ENCODE peak calls at places on chromosome 16, in nine cellular contexts. One of them, this sample, is unnamed.
A peak's percentile ranks its signal among the peaks of the same experiment; 100 is the strongest.

GRCh38 chr16:48617711-48618148 is 7.8 kb upstream of the N4BP1 start:
- DNase-seq in uterus: no peak
- DNase-seq in glutamatergic neuron: no peak
- DNase-seq in IMR-90: peak; percentile 63
- DNase-seq in heart right ventricle: peak; percentile 45
- DNase-seq in testis: peak; percentile 79
- DNase-seq in CD4-positive, alpha-beta T cell: no peak
- DNase-seq in mesothelial cell of epicardium: no peak
- DNase-seq in endothelial cell: no peak
- DNase-seq in this sample: no peak

GRCh38 chr16:28186752-28187151 is 25.0 kb downstream of the XPO6 start:
- DNase-seq in endothelial cell: no peak
- DNase-seq in testis: no peak
- DNase-seq in CD4-positive, alpha-beta T cell: no peak
- DNase-seq in heart right ventricle: no peak
- DNase-seq in glutamatergic neuron: no peak
- DNase-seq in mesothelial cell of epicardium: no peak
- DNase-seq in IMR-90: peak; percentile 63
- DNase-seq in uterus: no peak
- DNase-seq in this sample: no peak

GRCh38 chr16:50666658-50667496 is 14.2 kb downstream of the SNX20 start:
- DNase-seq in CD4-positive, alpha-beta T cell: peak; percentile 49
- DNase-seq in mesothelial cell of epicardium: no peak
- DNase-seq in heart right ventricle: no peak
- DNase-seq in glutamatergic neuron: no peak
- DNase-seq in IMR-90: no peak
- DNase-seq in endothelial cell: no peak
- DNase-seq in testis: no peak
- DNase-seq in uterus: no peak
- DNase-seq in this sample: peak; percentile 37

GRCh38 chr16:10466861-10467260 is 81.0 kb downstream of the ATF7IP2 start:
- DNase-seq in mesothelial cell of epicardium: no peak
- DNase-seq in glutamatergic neuron: no peak
- DNase-seq in heart right ventricle: no peak
- DNase-seq in testis: no peak
- DNase-seq in IMR-90: no peak
- DNase-seq in uterus: no peak
- DNase-seq in endothelial cell: no peak
- DNase-seq in CD4-positive, alpha-beta T cell: no peak
- DNase-seq in this sample: no peak

GRCh38 chr16:49474741-49475140 is 101.1 kb downstream of the C16orf78 start:
- DNase-seq in mesothelial cell of epicardium: no peak
- DNase-seq in heart right ventricle: no peak
- DNase-seq in testis: no peak
- DNase-seq in IMR-90: no peak
- DNase-seq in endothelial cell: no peak
- DNase-seq in glutamatergic neuron: peak; percentile 39
- DNase-seq in CD4-positive, alpha-beta T cell: no peak
- DNase-seq in uterus: no peak
- DNase-seq in this sample: peak; percentile 32

GRCh38 chr16:27759947-27760844 is 210.3 kb downstream of the KATNIP start:
- DNase-seq in testis: no peak
- DNase-seq in CD4-positive, alpha-beta T cell: no peak
- DNase-seq in mesothelial cell of epicardium: no peak
- DNase-seq in glutamatergic neuron: no peak
- DNase-seq in IMR-90: no peak
- DNase-seq in uterus: no peak
- DNase-seq in endothelial cell: no peak
- DNase-seq in heart right ventricle: no peak
- DNase-seq in this sample: no peak

GRCh38 chr16:29761882-29762281 is 16.1 kb upstream of the C16orf54 start:
- DNase-seq in testis: no peak
- DNase-seq in glutamatergic neuron: no peak
- DNase-seq in mesothelial cell of epicardium: no peak
- DNase-seq in uterus: no peak
- DNase-seq in heart right ventricle: no peak
- DNase-seq in endothelial cell: no peak
- DNase-seq in CD4-positive, alpha-beta T cell: no peak
- DNase-seq in IMR-90: no peak
- DNase-seq in this sample: no peak

GRCh38 chr16:27628216-27628945 is 78.4 kb downstream of the KATNIP start:
- DNase-seq in mesothelial cell of epicardium: no peak
- DNase-seq in IMR-90: no peak
- DNase-seq in endothelial cell: no peak
- DNase-seq in heart right ventricle: no peak
- DNase-seq in glutamatergic neuron: no peak
- DNase-seq in testis: peak; percentile 53
- DNase-seq in uterus: no peak
- DNase-seq in CD4-positive, alpha-beta T cell: no peak
- DNase-seq in this sample: no peak

GRCh38 chr16:78321611-78322010 is 222.2 kb downstream of the WWOX start:
- DNase-seq in testis: no peak
- DNase-seq in CD4-positive, alpha-beta T cell: no peak
- DNase-seq in mesothelial cell of epicardium: no peak
- DNase-seq in uterus: no peak
- DNase-seq in glutamatergic neuron: peak; percentile 22
- DNase-seq in endothelial cell: no peak
- DNase-seq in heart right ventricle: no peak
- DNase-seq in IMR-90: no peak
- DNase-seq in this sample: no peak

GRCh38 chr16:50702725-50703124 is 9.3 kb downstream of the NOD2 start:
- DNase-seq in heart right ventricle: no peak
- DNase-seq in testis: no peak
- DNase-seq in glutamatergic neuron: no peak
- DNase-seq in endothelial cell: no peak
- DNase-seq in CD4-positive, alpha-beta T cell: no peak
- DNase-seq in mesothelial cell of epicardium: no peak
- DNase-seq in IMR-90: no peak
- DNase-seq in uterus: no peak
- DNase-seq in this sample: no peak

GRCh38 chr16:55120408-55120807 is 189.7 kb downstream of the IRX5 start:
- DNase-seq in testis: no peak
- DNase-seq in IMR-90: no peak
- DNase-seq in heart right ventricle: no peak
- DNase-seq in uterus: no peak
- DNase-seq in glutamatergic neuron: no peak
- DNase-seq in endothelial cell: peak; percentile 42
- DNase-seq in mesothelial cell of epicardium: no peak
- DNase-seq in CD4-positive, alpha-beta T cell: no peak
- DNase-seq in this sample: no peak

GRCh38 chr16:4393243-4393606 is 21.6 kb downstream of the VASN start:
- DNase-seq in endothelial cell: no peak
- DNase-seq in uterus: no peak
- DNase-seq in glutamatergic neuron: peak; percentile 15
- DNase-seq in IMR-90: no peak
- DNase-seq in mesothelial cell of epicardium: no peak
- DNase-seq in testis: no peak
- DNase-seq in heart right ventricle: no peak
- DNase-seq in CD4-positive, alpha-beta T cell: no peak
- DNase-seq in this sample: peak; percentile 85

GRCh38 chr16:53530046-53530445 is 27.0 kb upstream of the AKTIP start:
- DNase-seq in glutamatergic neuron: peak; percentile 29
- DNase-seq in IMR-90: no peak
- DNase-seq in endothelial cell: no peak
- DNase-seq in mesothelial cell of epicardium: no peak
- DNase-seq in heart right ventricle: no peak
- DNase-seq in CD4-positive, alpha-beta T cell: no peak
- DNase-seq in testis: no peak
- DNase-seq in uterus: no peak
- DNase-seq in this sample: no peak

GRCh38 chr16:79013004-79013403 is 587.5 kb downstream of the MAF start:
- DNase-seq in glutamatergic neuron: no peak
- DNase-seq in uterus: no peak
- DNase-seq in endothelial cell: no peak
- DNase-seq in mesothelial cell of epicardium: no peak
- DNase-seq in heart right ventricle: no peak
- DNase-seq in CD4-positive, alpha-beta T cell: no peak
- DNase-seq in testis: no peak
- DNase-seq in IMR-90: no peak
- DNase-seq in this sample: no peak

GRCh38 chr16:67865318-67865717 is 7.5 kb upstream of the EDC4 start:
- DNase-seq in heart right ventricle: no peak
- DNase-seq in IMR-90: peak; percentile 26
- DNase-seq in mesothelial cell of epicardium: no peak
- DNase-seq in endothelial cell: peak; percentile 34
- DNase-seq in testis: no peak
- DNase-seq in uterus: no peak
- DNase-seq in CD4-positive, alpha-beta T cell: no peak
- DNase-seq in glutamatergic neuron: no peak
- DNase-seq in this sample: no peak

GRCh38 chr16:68417711-68418301 is 30.5 kb downstream of the SMPD3 start:
- DNase-seq in CD4-positive, alpha-beta T cell: peak; percentile 82
- DNase-seq in heart right ventricle: peak; percentile 23
- DNase-seq in IMR-90: no peak
- DNase-seq in mesothelial cell of epicardium: no peak
- DNase-seq in endothelial cell: no peak
- DNase-seq in uterus: no peak
- DNase-seq in glutamatergic neuron: no peak
- DNase-seq in testis: no peak
- DNase-seq in this sample: no peak

GRCh38 chr16:2964416-2965223 is 545 bp downstream of the KREMEN2 start:
- DNase-seq in testis: peak; percentile 56
- DNase-seq in endothelial cell: peak; percentile 50
- DNase-seq in CD4-positive, alpha-beta T cell: no peak
- DNase-seq in heart right ventricle: no peak
- DNase-seq in glutamatergic neuron: peak; percentile 93
- DNase-seq in mesothelial cell of epicardium: peak; percentile 87
- DNase-seq in IMR-90: no peak
- DNase-seq in uterus: no peak
- DNase-seq in this sample: peak; percentile 80
- TF ChIP-seq CTCF in testis: no peak
- TF ChIP-seq CTCF in endothelial cell: no peak
- TF ChIP-seq CTCF in CD4-positive, alpha-beta T cell: no peak
- TF ChIP-seq CTCF in heart right ventricle: no peak
- TF ChIP-seq CTCF in glutamatergic neuron: no peak
- TF ChIP-seq CTCF in mesothelial cell of epicardium: no peak
- TF ChIP-seq CTCF in IMR-90: no peak
- TF ChIP-seq CTCF in uterus: no peak
- TF ChIP-seq CTCF in this sample: no peak

DNA sequence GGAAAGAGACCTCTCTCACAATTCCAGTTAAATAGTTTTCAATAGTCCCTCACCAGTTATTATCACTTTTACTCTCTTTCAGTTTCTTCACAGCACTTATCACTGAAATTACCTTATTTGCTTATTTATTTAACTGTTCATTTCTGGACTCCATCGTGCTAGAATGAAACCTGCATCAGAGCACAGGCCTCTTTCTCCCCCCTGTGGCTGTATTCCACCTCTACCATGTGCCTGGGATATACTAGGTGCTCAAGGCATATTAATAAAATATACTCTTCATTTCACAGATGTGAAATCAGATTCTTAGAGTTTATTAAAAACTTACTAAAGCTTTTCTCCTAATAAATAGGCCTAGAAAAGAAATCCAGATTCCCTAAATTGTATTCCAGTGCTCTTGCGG is 308.9 kb upstream of the MON1B start:
- DNase-seq in CD4-positive, alpha-beta T cell: no peak
- DNase-seq in heart right ventricle: no peak
- DNase-seq in mesothelial cell of epicardium: no peak
- DNase-seq in testis: no peak
- DNase-seq in uterus: no peak
- DNase-seq in glutamatergic neuron: no peak
- DNase-seq in IMR-90: no peak
- DNase-seq in endothelial cell: no peak
- DNase-seq in this sample: no peak
- TF ChIP-seq CTCF in CD4-positive, alpha-beta T cell: no peak
- TF ChIP-seq CTCF in heart right ventricle: no peak
- TF ChIP-seq CTCF in mesothelial cell of epicardium: no peak
- TF ChIP-seq CTCF in testis: no peak
- TF ChIP-seq CTCF in uterus: no peak
- TF ChIP-seq CTCF in glutamatergic neuron: no peak
- TF ChIP-seq CTCF in IMR-90: no peak
- TF ChIP-seq CTCF in endothelial cell: no peak
- TF ChIP-seq CTCF in this sample: no peak

GRCh38 chr16:8869212-8869987 is 594 bp upstream of the CARHSP1 start:
- DNase-seq in uterus: no peak
- DNase-seq in heart right ventricle: no peak
- DNase-seq in CD4-positive, alpha-beta T cell: no peak
- DNase-seq in IMR-90: no peak
- DNase-seq in testis: no peak
- DNase-seq in mesothelial cell of epicardium: no peak
- DNase-seq in glutamatergic neuron: peak; percentile 40
- DNase-seq in endothelial cell: no peak
- DNase-seq in this sample: no peak

GRCh38 chr16:8868272-8869211 is at the start of gene CARHSP1:
- DNase-seq in IMR-90: peak; percentile 79
- DNase-seq in uterus: peak; percentile 84
- DNase-seq in CD4-positive, alpha-beta T cell: peak; percentile 78
- DNase-seq in testis: peak; percentile 91
- DNase-seq in endothelial cell: peak; percentile 81
- DNase-seq in heart right ventricle: peak; percentile 86
- DNase-seq in mesothelial cell of epicardium: peak; percentile 89
- DNase-seq in glutamatergic neuron: peak; percentile 83
- DNase-seq in this sample: peak; percentile 96

GRCh38 chr16:8872071-8872470 is 3.3 kb upstream of the CARHSP1 start:
- DNase-seq in heart right ventricle: no peak
- DNase-seq in mesothelial cell of epicardium: no peak
- DNase-seq in glutamatergic neuron: no peak
- DNase-seq in CD4-positive, alpha-beta T cell: no peak
- DNase-seq in IMR-90: no peak
- DNase-seq in testis: no peak
- DNase-seq in uterus: no peak
- DNase-seq in endothelial cell: no peak
- DNase-seq in this sample: no peak

GRCh38 chr16:8874388-8874787 is 5.6 kb upstream of the CARHSP1 start:
- DNase-seq in IMR-90: no peak
- DNase-seq in heart right ventricle: no peak
- DNase-seq in endothelial cell: no peak
- DNase-seq in mesothelial cell of epicardium: no peak
- DNase-seq in testis: no peak
- DNase-seq in uterus: no peak
- DNase-seq in glutamatergic neuron: no peak
- DNase-seq in CD4-positive, alpha-beta T cell: no peak
- DNase-seq in this sample: no peak

GRCh38 chr16:8872967-8873865 is 4.4 kb upstream of the CARHSP1 start:
- DNase-seq in glutamatergic neuron: no peak
- DNase-seq in CD4-positive, alpha-beta T cell: no peak
- DNase-seq in IMR-90: no peak
- DNase-seq in heart right ventricle: no peak
- DNase-seq in testis: no peak
- DNase-seq in uterus: no peak
- DNase-seq in mesothelial cell of epicardium: no peak
- DNase-seq in endothelial cell: no peak
- DNase-seq in this sample: no peak
- TF ChIP-seq CTCF in glutamatergic neuron: no peak
- TF ChIP-seq CTCF in CD4-positive, alpha-beta T cell: no peak
- TF ChIP-seq CTCF in IMR-90: peak; percentile 14
- TF ChIP-seq CTCF in heart right ventricle: peak; percentile 15
- TF ChIP-seq CTCF in testis: no peak
- TF ChIP-seq CTCF in uterus: no peak
- TF ChIP-seq CTCF in mesothelial cell of epicardium: no peak
- TF ChIP-seq CTCF in endothelial cell: peak; percentile 21
- TF ChIP-seq CTCF in this sample: no peak

DNA sequence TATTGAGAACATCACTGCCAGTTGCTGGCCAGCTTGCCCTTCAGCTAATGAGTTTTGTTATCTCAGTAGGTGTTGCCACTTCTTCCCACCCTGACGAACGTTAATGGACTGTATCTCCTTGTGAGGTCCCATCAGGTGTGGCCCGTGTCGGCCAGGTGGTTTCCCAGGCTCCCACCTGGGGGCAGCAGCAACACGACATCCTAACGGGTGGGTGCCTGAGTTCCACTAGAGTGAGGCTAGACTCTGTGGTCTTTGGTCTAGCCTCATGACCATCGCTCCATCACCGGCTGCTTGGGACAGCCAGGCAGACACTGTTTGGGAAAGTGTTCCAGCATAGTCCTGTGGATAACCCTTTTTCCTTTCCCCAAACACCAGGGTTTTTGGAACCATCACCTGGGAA is 45.6 kb upstream of the LCMT1 start:
- DNase-seq in CD4-positive, alpha-beta T cell: no peak
- DNase-seq in mesothelial cell of epicardium: no peak
- DNase-seq in testis: peak; percentile 51
- DNase-seq in glutamatergic neuron: no peak
- DNase-seq in endothelial cell: no peak
- DNase-seq in heart right ventricle: peak; percentile 14
- DNase-seq in IMR-90: no peak
- DNase-seq in uterus: no peak
- DNase-seq in this sample: no peak
- TF ChIP-seq CTCF in CD4-positive, alpha-beta T cell: no peak
- TF ChIP-seq CTCF in mesothelial cell of epicardium: no peak
- TF ChIP-seq CTCF in testis: no peak
- TF ChIP-seq CTCF in glutamatergic neuron: no peak
- TF ChIP-seq CTCF in endothelial cell: no peak
- TF ChIP-seq CTCF in heart right ventricle: no peak
- TF ChIP-seq CTCF in IMR-90: no peak
- TF ChIP-seq CTCF in uterus: no peak
- TF ChIP-seq CTCF in this sample: no peak